ENCODE peak calls at places on chromosomes 12 and 14, in five cellular contexts. I is GM12878, S is K562, Q is HepG2, A is H1. U is an unnamed sample.

GRCh38 chr14:30559638-30560071 is 697 bp downstream of the G2E3 start:
- DNase-seq in A (no peak), S (no peak), Q (peak), I (no peak), U (no peak)

GRCh38 chr12:106910202-106910601 is 45.5 kb upstream of the TMEM263 start:
- DNase-seq in A (no peak), Q (no peak), I (peak), S (no peak), U (no peak)

GRCh38 chr14:76531821-76532318 is 155.9 kb downstream of the ESRRB start:
- DNase-seq in I (no peak), S (no peak), A (no peak), Q (no peak), U (no peak)

GRCh38 chr14:56945291-56945690 is 135.0 kb upstream of the OTX2 start:
- DNase-seq in A (no peak), I (no peak), Q (no peak), S (no peak), U (no peak)

GRCh38 chr12:25949343-25949742 is 9.1 kb upstream of the RASSF8 start:
- DNase-seq in Q (no peak), S (no peak), A (no peak), I (no peak), U (no peak)

GRCh38 chr12:4383304-4383865 is 3.9 kb upstream of the FGF23 start:
- DNase-seq in I (no peak), Q (peak), S (peak), A (peak), U (no peak)

GRCh38 chr12:26736563-26737486 is 96.2 kb downstream of the ITPR2 start:
- DNase-seq in S (no peak), Q (peak), A (no peak), I (no peak), U (no peak)

GRCh38 chr12:12915654-12916053 is 24.3 kb downstream of the GPRC5A start:
- DNase-seq in I (no peak), Q (no peak), A (peak), S (no peak), U (no peak)

GRCh38 chr12:95591731-95592130 is 40.5 kb upstream of the USP44 start:
- DNase-seq in Q (no peak), S (no peak), A (no peak), I (no peak), U (no peak)

GRCh38 chr12:17918013-17918412 is 172.0 kb downstream of the RERGL start:
- DNase-seq in A (no peak), Q (no peak), S (no peak), I (no peak), U (no peak)

GRCh38 chr12:98238513-98238912 is 276.9 kb upstream of the TMPO start:
- DNase-seq in I (no peak), A (no peak), S (no peak), Q (no peak), U (no peak)

GRCh38 chr12:80958162-80958561 is 20.4 kb upstream of the LIN7A start:
- DNase-seq in A (no peak), Q (peak), S (no peak), I (no peak), U (no peak)

DNA sequence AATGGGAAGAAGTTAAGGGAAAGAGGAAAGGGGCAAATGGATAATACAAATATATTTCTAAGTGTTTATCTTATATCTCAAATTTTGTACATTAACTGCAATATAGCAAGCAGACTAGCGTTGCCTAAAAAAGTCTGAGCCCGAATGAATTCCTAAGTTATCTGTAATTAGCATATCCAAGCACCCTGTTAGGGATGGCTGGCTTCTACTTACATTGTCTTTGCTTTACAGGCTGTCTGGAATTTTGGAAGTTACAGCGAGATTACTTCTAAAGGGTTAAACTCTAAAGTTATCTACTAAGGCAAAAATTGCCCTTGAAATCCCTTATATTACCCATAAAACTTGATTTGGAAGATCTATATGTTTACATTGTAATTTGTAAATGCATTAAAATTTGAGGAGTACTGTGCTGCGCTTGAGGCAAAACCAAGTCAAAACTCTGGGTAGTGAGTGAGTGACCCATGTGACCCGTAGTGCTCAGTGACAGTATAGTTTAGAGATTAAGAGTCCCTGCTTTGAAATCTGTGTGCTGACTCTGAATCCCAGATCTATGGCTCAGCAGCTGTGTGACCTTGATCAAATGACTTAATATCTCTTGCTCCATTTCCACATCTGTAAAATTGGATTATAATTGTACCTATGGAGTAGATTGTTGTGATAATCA is 17.3 kb upstream of the LIN7A start:
- DNase-seq in I (no peak), S (no peak), A (no peak), Q (no peak), U (no peak)
- TF ChIP-seq SRF in I (no peak), S (no peak), A (no peak), Q (no peak), U (no peak)

DNA sequence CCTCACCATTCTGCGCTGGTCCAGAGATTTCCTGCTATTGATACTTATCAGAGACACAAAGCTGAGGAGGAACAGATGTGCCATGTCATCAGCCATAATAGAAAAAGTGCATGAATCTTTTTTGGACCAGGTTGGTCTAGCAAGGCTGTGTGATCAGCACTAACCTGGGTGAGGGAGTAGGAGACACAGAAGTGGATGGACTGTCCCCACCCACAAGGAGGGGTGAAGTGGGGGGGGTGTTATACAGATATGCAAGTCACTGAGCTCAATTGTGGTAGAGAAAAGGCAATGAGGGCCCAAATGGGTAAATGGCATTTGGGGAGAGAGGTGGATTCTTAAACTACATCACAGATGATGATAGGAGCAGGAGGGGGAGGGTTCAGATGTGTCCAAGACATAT is 123.0 kb downstream of the SAMD4A start:
- DNase-seq in Q (no peak), I (no peak), A (no peak), S (no peak), U (no peak)
- H3K27ac ChIP-seq in Q (no peak), I (no peak), A (no peak), S (no peak), U (no peak)

DNA sequence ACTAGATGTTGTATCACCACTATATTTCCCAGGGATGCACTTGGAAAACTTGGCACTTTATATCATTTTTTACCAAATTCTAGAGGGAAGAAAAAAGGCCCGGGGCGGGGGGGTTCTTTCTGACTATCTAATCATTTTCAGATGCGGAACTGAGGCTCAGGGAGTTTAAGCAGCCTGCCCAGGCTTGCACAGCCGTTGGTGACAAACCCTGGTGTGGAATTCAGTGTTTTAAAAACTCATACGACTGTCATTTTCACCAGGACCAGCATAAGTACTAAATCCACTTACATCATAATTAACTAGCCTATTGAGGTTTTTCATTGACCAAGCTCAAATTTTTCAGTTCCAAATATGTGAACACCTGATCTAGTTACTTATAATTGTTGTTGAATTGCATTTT is 181.0 kb downstream of the IPO8 start:
- DNase-seq in A (no peak), I (no peak), Q (no peak), S (no peak), U (no peak)
- TF ChIP-seq SRF in A (no peak), I (no peak), Q (no peak), S (no peak), U (no peak)

DNA sequence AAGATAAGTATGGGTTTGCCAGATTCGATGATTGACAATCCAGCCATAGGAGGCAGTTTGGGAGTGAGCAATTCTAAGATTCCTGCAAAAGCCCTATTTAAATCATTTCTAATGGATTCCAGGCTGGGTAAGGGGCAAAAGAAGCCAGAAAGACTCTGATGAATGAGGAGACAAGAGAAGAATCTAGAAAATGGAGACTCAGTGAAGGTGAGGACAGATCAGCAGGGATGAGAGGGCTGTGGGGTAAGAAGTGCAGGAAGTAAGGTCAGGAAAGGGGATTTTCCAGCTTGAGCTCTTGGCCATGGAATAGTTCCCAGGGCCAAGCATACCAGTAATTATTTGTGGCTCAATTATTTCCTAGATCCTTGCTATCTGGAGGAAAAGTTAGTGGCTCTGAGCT is 87.3 kb downstream of the TMX1 start:
- DNase-seq in A (no peak), S (no peak), Q (no peak), I (no peak), U (no peak)
- H3K27ac ChIP-seq in A (no peak), S (no peak), Q (no peak), I (no peak), U (no peak)

GRCh38 chr14:34160619-34161018 is 209.7 kb upstream of the EGLN3 start:
- DNase-seq in Q (no peak), A (no peak), I (no peak), S (no peak), U (no peak)

GRCh38 chr14:34157642-34158041 is 206.8 kb upstream of the EGLN3 start:
- DNase-seq in Q (no peak), S (no peak), I (no peak), A (no peak), U (no peak)

GRCh38 chr14:34165847-34166340 is 215.0 kb upstream of the EGLN3 start:
- DNase-seq in A (no peak), S (no peak), Q (no peak), I (no peak), U (no peak)

DNA sequence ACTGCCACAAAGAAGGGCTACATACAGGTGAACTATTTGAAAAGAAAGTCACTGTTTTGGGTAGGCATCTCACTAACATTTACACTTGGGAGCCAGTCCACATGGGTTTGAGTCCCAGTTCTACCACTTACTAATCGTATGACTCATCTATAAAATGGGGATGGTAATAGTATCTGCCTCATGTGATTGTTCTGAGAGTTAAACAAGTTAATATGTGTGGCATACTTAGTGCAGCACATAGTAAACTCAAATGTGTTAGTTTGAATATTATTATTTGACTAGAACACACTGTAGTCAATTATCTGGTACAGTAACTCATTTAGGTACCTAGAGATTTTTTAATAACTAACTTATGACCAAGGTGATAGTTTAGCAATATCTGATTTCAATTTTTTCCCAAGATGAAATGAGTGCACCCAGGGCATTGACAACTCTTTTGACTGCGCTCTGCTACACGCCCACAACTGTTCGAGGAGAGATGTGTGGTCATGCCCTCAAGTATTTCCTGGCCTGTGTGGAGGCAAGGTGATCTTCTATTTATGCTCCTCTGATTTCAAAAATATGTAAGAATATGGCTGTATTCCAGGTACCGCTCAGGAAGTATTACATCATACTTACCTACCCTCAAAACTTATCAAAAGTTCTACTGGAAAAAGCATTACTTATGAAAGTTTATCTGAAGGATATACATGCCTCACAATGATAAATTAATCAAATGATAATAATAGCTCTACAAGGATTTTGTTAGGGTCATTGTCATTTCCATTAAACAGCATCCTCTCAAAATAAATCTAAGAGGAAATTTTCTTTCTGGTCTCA is 210.7 kb upstream of the EGLN3 start:
- DNase-seq in I (no peak), S (no peak), A (no peak), Q (no peak), U (no peak)
- TF ChIP-seq SRF in I (no peak), S (no peak), A (no peak), Q (no peak), U (no peak)

DNA sequence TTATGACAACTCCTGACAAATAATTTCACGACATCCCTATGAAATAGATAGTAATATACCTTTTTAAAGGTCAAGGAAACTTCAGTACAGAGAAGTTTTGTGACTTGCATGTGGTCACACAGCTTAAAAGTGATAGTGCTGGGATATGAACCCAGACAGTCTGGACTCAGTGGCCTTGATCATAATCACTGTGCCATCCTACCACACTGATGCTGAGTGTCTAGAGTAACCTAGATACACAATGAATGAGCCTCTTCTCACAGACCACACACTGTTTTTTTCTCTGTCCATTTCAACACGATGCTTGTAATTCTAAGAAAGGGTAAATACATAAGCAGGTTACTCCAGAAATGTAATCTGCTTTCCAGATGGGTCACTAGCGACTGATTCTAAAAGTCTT is 88.2 kb downstream of the SYNE2 start:
- DNase-seq in I (no peak), A (no peak), S (no peak), Q (no peak), U (no peak)
- H3K27ac ChIP-seq in I (peak), A (no peak), S (no peak), Q (no peak), U (no peak)

DNA sequence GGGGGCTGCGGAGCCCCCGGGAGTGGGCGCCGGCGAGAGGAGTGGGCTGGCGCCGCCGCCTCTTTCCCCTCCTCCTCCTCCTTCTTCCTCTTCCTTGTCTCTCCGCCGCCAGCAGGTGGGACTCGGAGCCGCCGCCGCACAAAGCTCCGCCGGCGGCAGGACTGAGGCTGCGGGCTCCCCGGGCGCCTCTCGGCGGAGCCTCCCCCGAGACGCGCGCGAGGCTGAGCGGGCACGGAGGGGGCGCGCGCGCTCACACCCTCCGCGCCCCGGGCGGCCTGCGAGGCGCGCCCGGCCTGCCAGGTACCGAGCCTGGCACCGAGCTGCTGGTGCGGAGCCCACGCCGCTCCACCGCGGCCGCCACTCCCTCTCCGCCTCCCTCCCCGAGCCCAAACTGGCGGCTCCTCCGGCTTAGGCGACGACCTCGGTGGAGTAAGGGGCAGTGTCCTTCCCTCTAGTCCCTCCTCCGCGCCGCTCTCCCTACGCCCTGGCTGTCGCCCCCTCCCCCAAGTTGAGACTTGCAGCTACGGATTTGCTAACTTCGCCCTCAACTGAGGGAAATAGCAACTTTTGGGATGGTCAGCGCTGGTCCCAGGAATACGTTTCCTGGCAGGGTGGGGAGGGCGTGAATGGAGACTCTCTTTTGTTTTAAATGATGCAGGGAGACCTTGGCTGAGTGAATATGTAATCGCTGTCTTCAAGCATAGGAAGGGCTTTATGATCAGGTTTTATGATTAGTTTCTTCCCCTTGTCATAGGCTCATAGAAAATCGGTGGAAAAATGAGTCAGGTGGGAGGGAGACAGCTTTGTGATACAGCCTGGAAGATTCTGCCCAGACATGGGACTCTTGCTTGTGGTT is 199.5 kb upstream of the CAND1 start:
- DNase-seq in A (peak), I (no peak), Q (peak), S (peak), U (no peak)
- TF ChIP-seq SRF in A (no peak), I (no peak), Q (no peak), S (no peak), U (no peak)

GRCh38 chr14:34713122-34713680 is 1.2 kb downstream of the CFL2 start:
- DNase-seq in S (peak), A (no peak), I (no peak), Q (no peak), U (no peak)
- H3K27ac ChIP-seq in S (peak), A (no peak), I (peak), Q (peak), U (peak)

GRCh38 chr12:116697305-116698130 is 40.4 kb downstream of the SPRING1 start:
- DNase-seq in A (no peak), S (peak), Q (peak), I (no peak), U (peak)
- TF ChIP-seq SRF in A (no peak), S (no peak), Q (no peak), I (no peak), U (no peak)

GRCh38 chr12:120869376-120869775 is 34.8 kb downstream of the SPPL3 start:
- DNase-seq in A (no peak), I (no peak), Q (no peak), S (no peak), U (no peak)
- H3K27ac ChIP-seq in A (no peak), I (no peak), Q (no peak), S (no peak), U (no peak)

U was measured in HCT116.